ENCODE peak calls at places on chromosomes 7 and 10, in four cellular contexts. D, A, C and F are unnamed samples.
A peak's percentile ranks its signal among the peaks of the same experiment; 100 is the strongest.

GRCh38 chr10:79234391-79235318 is 112.6 kb upstream of the PPIF start:
- DNase-seq in D (peak; percentile 37), C (no peak), A (no peak), F (peak; percentile 42)

GRCh38 chr10:69087600-69088470 is at the start of gene SRGN:
- DNase-seq in C (peak; percentile 84), D (peak; percentile 67), A (peak; percentile 69), F (peak; percentile 61)

GRCh38 chr7:80060218-80060806 is 74.3 kb upstream of the GNAI1 start:
- DNase-seq in D (peak; percentile 57), A (no peak), C (peak; percentile 84), F (peak; percentile 40)

GRCh38 chr10:121624778-121625330 is 26.6 kb upstream of the FGFR2 start:
- DNase-seq in A (no peak), C (no peak), D (no peak), F (no peak)

GRCh38 chr10:128744092-128744491 is 617.9 kb upstream of the MKI67 start:
- DNase-seq in C (no peak), D (no peak), A (no peak), F (no peak)

GRCh38 chr7:135979674-135980660 is 2.8 kb upstream of the MTPN start:
- DNase-seq in A (no peak), D (peak; percentile 78), C (peak; percentile 46), F (peak; percentile 28)

GRCh38 chr10:45379303-45379726 is 5.3 kb downstream of the ALOX5 start:
- DNase-seq in D (no peak), A (no peak), C (no peak), F (no peak)

GRCh38 chr10:85612378-85612775 is 754.2 kb downstream of the GRID1 start:
- DNase-seq in A (no peak), C (no peak), D (no peak), F (no peak)

GRCh38 chr10:42367532-42368230 is 270.7 kb downstream of the ZNF33B start:
- DNase-seq in D (peak; percentile 62), A (peak; percentile 92), C (peak; percentile 91), F (peak; percentile 97)

GRCh38 chr10:509361-510102 is 179.9 kb downstream of the DIP2C start:
- DNase-seq in C (no peak), D (no peak), A (peak; percentile 20), F (no peak)

GRCh38 chr10:43573250-43574034 is 974 bp downstream of the ZNF239 start:
- DNase-seq in C (peak; percentile 15), D (peak; percentile 10), A (no peak), F (peak; percentile 21)

GRCh38 chr7:121304259-121304658 is 24.5 kb upstream of the WNT16 start:
- DNase-seq in C (no peak), D (no peak), A (no peak), F (no peak)

GRCh38 chr7:130500463-130500862 is 8.6 kb downstream of the MEST start:
- DNase-seq in C (no peak), D (no peak), A (no peak), F (no peak)

GRCh38 chr10:17134737-17135260 is 5.2 kb upstream of the CUBN start:
- DNase-seq in A (no peak), C (no peak), D (no peak), F (no peak)

GRCh38 chr7:129376076-129376777 is 58.0 kb upstream of the STRIP2 start:
- DNase-seq in D (peak; percentile 13), A (no peak), C (peak; percentile 27), F (no peak)

GRCh38 chr10:110914411-110914810 is 4.6 kb downstream of the BBIP1 start:
- DNase-seq in D (peak; percentile 54), A (no peak), C (no peak), F (peak; percentile 47)

GRCh38 chr7:158847451-158847866 is 8.9 kb upstream of the DYNC2I1 start:
- DNase-seq in C (no peak), A (no peak), D (no peak), F (no peak)

GRCh38 chr7:94823952-94824351 is 83.4 kb upstream of the PPP1R9A start:
- DNase-seq in A (no peak), D (peak; percentile 77), C (peak; percentile 56), F (peak; percentile 62)

GRCh38 chr7:143416565-143417149 is 8.0 kb upstream of the EPHA1 start:
- DNase-seq in C (peak; percentile 59), D (peak; percentile 23), A (no peak), F (peak; percentile 81)

GRCh38 chr7:87146740-87147386 is 5.4 kb upstream of the DMTF1 start:
- DNase-seq in D (no peak), A (peak; percentile 29), C (no peak), F (no peak)

GRCh38 chr7:76515999-76516443 is 5.7 kb downstream of the UPK3B start:
- DNase-seq in D (peak; percentile 47), C (no peak), A (peak; percentile 64), F (peak; percentile 70)

GRCh38 chr10:49055231-49055850 is 60.0 kb downstream of the VSTM4 start:
- DNase-seq in C (no peak), D (no peak), A (no peak), F (peak; percentile 38)

GRCh38 chr10:78852856-78853255 is 215.9 kb upstream of the ZMIZ1 start:
- DNase-seq in D (no peak), C (no peak), A (no peak), F (peak; percentile 20)

GRCh38 chr7:44761207-44762161 is 12.8 kb downstream of the ZMIZ2 start:
- DNase-seq in D (no peak), A (peak; percentile 78), C (no peak), F (no peak)

GRCh38 chr7:146076344-146076743 is 40.3 kb upstream of the CNTNAP2 start:
- DNase-seq in C (no peak), D (no peak), A (no peak), F (no peak)

GRCh38 chr7:137343483-137343841 is at the start of gene PTN:
- DNase-seq in D (peak; percentile 83), A (peak; percentile 60), C (peak; percentile 67), F (peak; percentile 51)

GRCh38 chr10:6602700-6603084 is 22.6 kb upstream of the PRKCQ start:
- DNase-seq in A (no peak), C (no peak), D (no peak), F (no peak)

GRCh38 chr7:129644634-129645230 is 33.2 kb downstream of the NRF1 start:
- DNase-seq in D (peak; percentile 50), A (no peak), C (peak; percentile 64), F (peak; percentile 35)

GRCh38 chr10:66804911-66805310 is 120.9 kb upstream of the LRRTM3 start:
- DNase-seq in D (no peak), C (no peak), A (no peak), F (peak; percentile 41)

DNA sequence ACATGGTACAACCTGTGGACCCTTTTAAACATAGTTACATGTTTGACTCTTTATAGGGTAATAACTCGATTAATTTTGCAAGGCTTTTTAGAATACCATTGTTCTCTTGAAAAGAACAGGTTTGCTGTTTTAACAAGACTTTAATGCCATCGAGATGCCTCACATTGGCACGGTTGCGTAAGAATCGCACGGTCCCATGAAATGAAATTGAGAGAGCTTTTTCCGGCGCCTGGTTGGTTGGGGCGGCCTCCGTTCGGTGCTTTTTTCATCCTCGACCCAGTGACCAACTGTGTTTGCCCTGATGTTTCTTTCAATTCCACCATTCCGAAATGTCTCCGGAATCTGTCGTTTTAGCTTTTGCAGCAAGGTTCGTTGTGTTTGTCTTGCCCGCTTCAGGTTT is 142.4 kb downstream of the CUX1 start:
- DNase-seq in A (no peak), C (no peak), D (no peak), F (no peak)
- H3K4me3 ChIP-seq in A (no peak overlapping the region), C (no peak overlapping the region), D (no peak overlapping the region), F (no peak overlapping the region)

DNA sequence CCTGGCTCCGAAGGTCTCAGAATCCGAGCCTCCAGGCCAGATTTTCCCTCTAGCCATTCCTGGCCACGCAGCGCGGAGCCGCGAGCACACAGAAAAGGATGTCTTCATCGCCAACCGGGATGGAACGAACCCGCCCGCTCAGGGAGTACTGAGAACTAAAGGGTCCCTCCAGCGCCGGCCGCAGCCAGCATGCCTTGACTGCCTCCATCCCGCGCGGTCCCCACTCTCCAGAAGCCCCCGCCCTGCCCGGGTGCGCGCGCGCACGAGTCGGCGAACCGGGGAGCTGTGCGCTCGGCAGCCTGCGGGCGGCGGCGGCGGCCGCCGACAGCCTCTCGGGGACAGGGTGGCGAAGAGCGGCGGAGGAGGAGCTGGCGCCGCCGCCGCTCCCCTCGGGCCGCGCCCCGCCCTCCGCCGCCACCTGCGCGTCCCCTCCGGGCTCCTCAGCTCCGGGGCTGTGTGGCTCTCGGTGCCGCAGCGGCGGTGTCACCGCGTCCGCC is 640 bp upstream of the GALNT17 start:
- DNase-seq in D (peak; percentile 44), C (peak; percentile 0), A (peak; percentile 68), F (no peak)
- TF ChIP-seq CTCF in D (no peak), C (no peak), A (peak; percentile 24), F (no peak)

GRCh38 chr7:96422388-96422787 is 100.5 kb upstream of the SLC25A13 start:
- DNase-seq in C (no peak), A (no peak), D (no peak), F (no peak)

GRCh38 chr7:96426027-96426426 is 104.1 kb upstream of the SLC25A13 start:
- DNase-seq in D (peak; percentile 17), A (no peak), C (peak; percentile 10), F (no peak)

GRCh38 chr7:96427143-96427542 is 105.2 kb upstream of the SLC25A13 start:
- DNase-seq in A (no peak), C (no peak), D (no peak), F (no peak)

GRCh38 chr7:96430350-96430749 is 108.5 kb upstream of the SLC25A13 start:
- DNase-seq in C (no peak), A (no peak), D (no peak), F (no peak)

GRCh38 chr7:96426685-96427084 is 104.8 kb upstream of the SLC25A13 start:
- DNase-seq in C (no peak), A (no peak), D (no peak), F (no peak)
- H3K4me3 ChIP-seq in C (no peak overlapping the region), A (no peak overlapping the region), D (no peak overlapping the region), F (no peak overlapping the region)

GRCh38 chr10:14904316-14904732 is 25.7 kb downstream of the SUV39H2 start:
- DNase-seq in A (no peak), D (peak; percentile 25), C (peak; percentile 35), F (peak; percentile 51)
- TF ChIP-seq CTCF in A (peak; percentile 51), D (peak; percentile 23), C (peak; percentile 61), F (peak; percentile 49)

DNA sequence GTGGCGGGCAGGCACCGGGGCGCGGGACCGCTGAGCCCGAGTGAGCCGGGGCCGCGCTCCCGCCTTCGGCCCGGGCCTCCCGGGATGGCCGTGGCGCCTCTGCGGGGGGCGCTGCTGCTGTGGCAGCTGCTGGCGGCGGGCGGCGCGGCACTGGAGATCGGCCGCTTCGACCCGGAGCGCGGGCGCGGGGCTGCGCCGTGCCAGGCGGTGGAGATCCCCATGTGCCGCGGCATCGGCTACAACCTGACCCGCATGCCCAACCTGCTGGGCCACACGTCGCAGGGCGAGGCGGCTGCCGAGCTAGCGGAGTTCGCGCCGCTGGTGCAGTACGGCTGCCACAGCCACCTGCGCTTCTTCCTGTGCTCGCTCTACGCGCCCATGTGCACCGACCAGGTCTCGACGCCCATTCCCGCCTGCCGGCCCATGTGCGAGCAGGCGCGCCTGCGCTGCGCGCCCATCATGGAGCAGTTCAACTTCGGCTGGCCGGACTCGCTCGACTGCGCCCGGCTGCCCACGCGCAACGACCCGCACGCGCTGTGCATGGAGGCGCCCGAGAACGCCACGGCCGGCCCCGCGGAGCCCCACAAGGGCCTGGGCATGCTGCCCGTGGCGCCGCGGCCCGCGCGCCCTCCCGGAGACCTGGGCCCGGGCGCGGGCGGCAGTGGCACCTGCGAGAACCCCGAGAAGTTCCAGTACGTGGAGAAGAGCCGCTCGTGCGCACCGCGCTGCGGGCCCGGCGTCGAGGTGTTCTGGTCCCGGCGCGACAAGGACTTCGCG is 534 bp downstream of the FZD9 start:
- DNase-seq in A (no peak), D (no peak), C (no peak), F (no peak)
- H3K4me3 ChIP-seq in A (peak overlapping the region; percentile 41), D (no peak overlapping the region), C (no peak overlapping the region), F (no peak overlapping the region)